ENCODE peak calls at places on chromosomes 7 and 10, in four cellular contexts. Z is kidney epithelial cell, Y is right atrium auricular region, D is choroid plexus epithelial cell. E is an unnamed sample.

GRCh38 chr7:113159746-113160339 is 41.5 kb upstream of the SMIM30 start:
- DNase-seq in D (peak; percentile 66), Y (no peak), Z (peak; percentile 2), E (peak; percentile 18)

GRCh38 chr10:113329121-113329596 is 223.7 kb upstream of the HABP2 start:
- DNase-seq in Y (no peak), Z (peak; percentile 32), D (peak; percentile 86), E (peak; percentile 56)

GRCh38 chr10:62109532-62110293 is 158.9 kb downstream of the RTKN2 start:
- DNase-seq in D (no peak), Y (no peak), Z (no peak), E (no peak)

GRCh38 chr7:50678586-50678985 is 104.1 kb downstream of the GRB10 start:
- DNase-seq in D (no peak), Z (no peak), Y (no peak), E (no peak)

GRCh38 chr10:91590904-91591791 is 41.7 kb downstream of the PPP1R3C start:
- DNase-seq in Y (no peak), D (peak; percentile 87), Z (no peak), E (peak; percentile 100)

GRCh38 chr10:24603333-24603732 is 120.4 kb downstream of the ARHGAP21 start:
- DNase-seq in Z (peak; percentile 34), D (peak; percentile 64), Y (no peak), E (peak; percentile 22)

GRCh38 chr10:75287697-75288096 is 51.9 kb upstream of the COMTD1 start:
- DNase-seq in Y (peak; percentile 52), Z (no peak), D (no peak), E (no peak)

GRCh38 chr10:89659185-89660131 is 14.4 kb upstream of the PANK1 start:
- DNase-seq in Y (no peak), D (peak; percentile 71), Z (no peak), E (peak; percentile 48)

GRCh38 chr10:104340099-104340594 is 1.9 kb upstream of the ITPRIP start:
- DNase-seq in Y (no peak), D (no peak), Z (no peak), E (no peak)

GRCh38 chr10:29811751-29812427 is 177.1 kb upstream of the SVIL start:
- DNase-seq in Z (peak; percentile 91), Y (no peak), D (peak; percentile 96), E (peak; percentile 98)

DNA sequence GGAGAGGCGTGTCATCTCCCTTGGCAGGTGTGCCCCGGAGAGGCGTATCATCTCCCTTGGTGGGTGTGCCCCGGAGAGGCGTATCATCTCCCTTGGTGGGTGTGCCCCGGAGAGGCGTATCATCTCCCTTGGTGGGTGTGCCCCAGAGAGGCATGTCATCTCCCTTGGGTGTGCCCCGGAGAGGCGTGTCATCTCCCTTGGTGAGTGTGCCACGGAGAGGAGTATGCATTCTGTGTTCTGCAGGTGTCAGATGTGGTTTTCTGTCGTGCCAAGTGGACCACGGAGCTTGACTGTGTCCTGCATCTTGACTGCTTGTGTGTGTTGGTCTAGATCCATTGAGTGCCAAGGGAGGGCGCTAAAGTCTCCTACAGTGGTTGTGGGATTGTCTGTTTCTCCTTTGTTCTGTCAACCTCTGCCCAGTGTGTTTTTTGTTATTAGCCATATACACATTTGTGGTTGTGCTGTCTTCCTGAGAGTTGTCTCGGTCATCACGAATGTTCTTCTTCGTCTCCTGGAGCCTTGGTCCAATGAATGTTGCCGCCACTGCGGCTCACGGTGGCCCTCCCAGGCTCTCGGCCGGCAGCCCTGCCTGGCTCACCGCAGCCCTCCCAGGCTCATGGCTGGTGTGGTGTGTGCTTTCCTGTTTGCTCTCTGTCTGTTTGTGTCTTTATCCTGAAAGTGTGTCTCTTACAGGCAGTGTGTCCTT is 96.8 kb downstream of the INPP5A start:
- DNase-seq in Y (no peak), Z (no peak), D (no peak), E (no peak)
- TF ChIP-seq CTCF in Y (no peak), Z (no peak), D (peak; percentile 13), E (no peak)

DNA sequence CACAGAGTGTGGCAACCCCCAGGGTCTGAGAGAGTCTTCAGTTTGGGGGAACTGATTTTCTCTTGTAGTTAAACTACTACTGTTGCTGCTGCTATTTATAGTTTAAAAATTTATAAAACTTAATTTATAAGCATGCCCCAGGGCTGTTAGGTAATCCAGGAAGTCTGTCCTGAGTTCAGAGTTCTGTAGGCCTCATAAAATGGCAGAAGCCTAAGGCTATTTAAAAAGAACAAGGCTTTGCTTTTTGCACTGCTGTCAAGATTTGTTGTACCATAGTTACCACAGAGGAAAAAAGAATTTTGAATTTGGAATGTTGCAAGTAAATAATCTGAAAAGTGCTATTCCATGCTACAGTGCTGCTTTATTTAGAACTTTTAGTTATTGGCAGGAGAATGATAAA is 66.1 kb downstream of the AGK start:
- DNase-seq in Y (no peak), Z (no peak), D (no peak), E (peak; percentile 59)
- H3K4me3 ChIP-seq in Y (no peak overlapping the region), Z (no peak overlapping the region), D (no peak overlapping the region), E (no peak overlapping the region)

GRCh38 chr10:34960983-34961382 is 129.2 kb downstream of the CUL2 start:
- DNase-seq in Y (no peak), Z (no peak), D (peak; percentile 75), E (peak; percentile 45)
- TF ChIP-seq CTCF in Y (peak; percentile 53), Z (peak; percentile 35), D (peak; percentile 77), E (peak; percentile 56)

GRCh38 chr10:49682879-49683278 is 3.4 kb downstream of the C10orf53 start:
- DNase-seq in Y (no peak), D (no peak), Z (no peak), E (no peak)

GRCh38 chr10:49678827-49679479 is 498 bp upstream of the C10orf53 start:
- DNase-seq in Z (no peak), Y (no peak), D (no peak), E (no peak)

DNA sequence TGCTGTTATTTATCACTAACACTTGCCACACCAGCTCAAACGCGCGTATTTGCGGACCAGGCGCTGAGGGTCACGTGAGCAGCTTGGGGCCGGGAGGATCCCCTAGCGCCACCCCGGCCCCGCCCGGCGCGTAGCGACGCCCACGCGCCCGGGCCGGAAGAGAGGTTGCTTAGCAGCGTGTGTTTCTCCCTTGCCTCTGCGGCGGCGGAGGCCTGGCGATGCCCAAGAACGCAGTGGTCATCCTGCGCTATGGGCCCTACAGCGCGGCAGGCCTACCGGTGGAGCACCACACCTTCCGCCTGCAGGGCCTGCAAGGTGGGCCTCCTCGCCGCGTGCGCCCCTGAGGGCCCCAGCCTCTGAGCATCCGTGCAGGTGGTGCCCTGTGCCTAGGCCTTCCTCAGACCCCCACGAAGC is at the start of gene C10orf53:
- DNase-seq in Z (no peak), D (peak; percentile 56), Y (peak; percentile 36), E (peak; percentile 59)
- H3K4me3 ChIP-seq in Z (peak within 1 kb of the TSS; percentile 22), D (peak within 1 kb of the TSS; percentile 17), Y (no peak within 1 kb of the TSS), E (peak within 1 kb of the TSS; percentile 43)

GRCh38 chr7:106947244-106947728 is 82.2 kb downstream of the PIK3CG start:
- DNase-seq in Y (peak; percentile 72), D (peak; percentile 91), Z (peak; percentile 29), E (peak; percentile 85)
- TF ChIP-seq CTCF in Y (peak; percentile 81), D (peak; percentile 81), Z (peak; percentile 64), E (peak; percentile 79)

GRCh38 chr10:50621981-50622496 is 1.7 kb downstream of the SGMS1 start:
- DNase-seq in D (peak; percentile 96), Z (peak; percentile 79), Y (peak; percentile 99), E (peak; percentile 96)
- H3K4me3 ChIP-seq in D (peak overlapping the region; percentile 90), Z (peak overlapping the region; percentile 83), Y (peak overlapping the region; percentile 85), E (peak overlapping the region; percentile 91)

GRCh38 chr10:77486511-77486910 is 151.1 kb downstream of the KCNMA1 start:
- DNase-seq in Z (no peak), D (no peak), Y (no peak), E (no peak)
- TF ChIP-seq CTCF in Z (no peak), D (no peak), Y (no peak), E (no peak)

GRCh38 chr10:125340871-125341270 is 180.5 kb upstream of the CTBP2 start:
- DNase-seq in Y (no peak), Z (no peak), D (peak; percentile 58), E (peak; percentile 6)

GRCh38 chr10:125343118-125343752 is 182.9 kb upstream of the CTBP2 start:
- DNase-seq in Z (no peak), D (peak; percentile 66), Y (no peak), E (peak; percentile 33)

GRCh38 chr10:125341611-125342010 is 181.2 kb upstream of the CTBP2 start:
- DNase-seq in Y (no peak), D (no peak), Z (no peak), E (peak; percentile 4)

GRCh38 chr10:125348536-125348935 is 188.2 kb upstream of the CTBP2 start:
- DNase-seq in Y (no peak), Z (no peak), D (no peak), E (no peak)

GRCh38 chr10:125344573-125345121 is 184.3 kb upstream of the CTBP2 start:
- DNase-seq in Y (no peak), Z (peak; percentile 7), D (no peak), E (no peak)
- H3K4me3 ChIP-seq in Y (no peak overlapping the region), Z (peak overlapping the region; percentile 7), D (no peak overlapping the region), E (no peak overlapping the region)